ENCODE peak calls at places on chromosomes 3 and 15, in five cellular contexts. A, P, G, K and Q are unnamed samples.

GRCh38 chr3:121496841-121497240 is 48.9 kb downstream of the POLQ start:
- DNase-seq in P (no peak), G (no peak), K (no peak), A (no peak), Q (no peak)

GRCh38 chr3:24401090-24401810 is 93.4 kb downstream of the THRB start:
- DNase-seq in G (no peak), K (no peak), P (peak), A (no peak), Q (no peak)

GRCh38 chr3:148975277-148975676 is 16.1 kb upstream of the GYG1 start:
- DNase-seq in P (no peak), G (no peak), A (no peak), K (peak), Q (no peak)

GRCh38 chr3:104291878-104292277 is 1074.8 kb upstream of the ALCAM start:
- DNase-seq in A (no peak), P (peak), K (no peak), G (no peak), Q (no peak)

GRCh38 chr3:165816209-165816608 is 21.0 kb downstream of the BCHE start:
- DNase-seq in G (no peak), P (no peak), A (no peak), K (no peak), Q (no peak)

GRCh38 chr15:90189781-90190467 is 11.2 kb upstream of the SEMA4B start:
- DNase-seq in A (no peak), K (no peak), P (no peak), G (no peak), Q (no peak)

GRCh38 chr3:124313621-124314020 is 321.7 kb upstream of the ROPN1 start:
- DNase-seq in K (no peak), G (no peak), P (no peak), A (no peak), Q (no peak)

GRCh38 chr3:51328206-51328605 is 56.9 kb upstream of the MANF start:
- DNase-seq in G (no peak), A (no peak), P (no peak), K (no peak), Q (no peak)

GRCh38 chr15:84766461-84767005 is 18.1 kb downstream of the ZNF592 start:
- DNase-seq in A (no peak), P (no peak), G (no peak), K (no peak), Q (no peak)

GRCh38 chr3:72896996-72897757 is 9.3 kb downstream of the GXYLT2 start:
- DNase-seq in K (peak), G (peak), A (no peak), P (peak), Q (no peak)

GRCh38 chr15:101504866-101505609 is 15.5 kb upstream of the PCSK6 start:
- DNase-seq in P (peak), K (no peak), A (no peak), G (no peak), Q (peak)

GRCh38 chr3:14847613-14848541 is 29.1 kb downstream of the FGD5 start:
- DNase-seq in P (no peak), A (no peak), G (no peak), K (peak), Q (no peak)

GRCh38 chr15:39235084-39235795 is 345.6 kb upstream of the THBS1 start:
- DNase-seq in G (peak), A (no peak), P (peak), K (no peak), Q (no peak)

GRCh38 chr15:58433597-58434333 is 2.0 kb downstream of the LIPC start:
- DNase-seq in K (peak), G (no peak), A (no peak), P (peak), Q (no peak)

GRCh38 chr3:172289583-172289982 is 158.7 kb downstream of the GHSR start:
- DNase-seq in P (peak), G (no peak), A (no peak), K (peak), Q (no peak)

GRCh38 chr3:31522152-31522551 is 10.6 kb upstream of the STT3B start:
- DNase-seq in K (no peak), A (no peak), P (no peak), G (no peak), Q (no peak)

GRCh38 chr3:196332168-196332567 is 6.0 kb downstream of the TM4SF19 start:
- DNase-seq in P (no peak), K (no peak), A (no peak), G (no peak), Q (no peak)

GRCh38 chr15:44712108-44713005 is 1.0 kb downstream of the B2M start:
- DNase-seq in G (peak), P (peak), K (peak), A (no peak), Q (peak)

GRCh38 chr3:51955893-51956770 is 951 bp downstream of the GPR62 start:
- DNase-seq in G (no peak), A (no peak), K (peak), P (peak), Q (peak)

GRCh38 chr3:13262493-13263211 is 157.5 kb downstream of the NUP210 start:
- DNase-seq in A (no peak), K (no peak), P (peak), G (no peak), Q (no peak)

GRCh38 chr3:135237371-135237770 is 442.3 kb downstream of the EPHB1 start:
- DNase-seq in G (no peak), A (no peak), P (no peak), K (peak), Q (no peak)

GRCh38 chr3:157499342-157499963 is 3.8 kb downstream of the VEPH1 start:
- DNase-seq in A (peak), G (no peak), K (peak), P (peak), Q (peak)

GRCh38 chr3:27423463-27423862 is 54.3 kb upstream of the NEK10 start:
- DNase-seq in K (peak), A (no peak), G (peak), P (peak), Q (no peak)

GRCh38 chr3:36540898-36541518 is 160.7 kb downstream of the STAC start:
- DNase-seq in A (peak), P (peak), K (peak), G (peak), Q (no peak)

GRCh38 chr3:151228291-151229125 is 25.5 kb upstream of the GPR171 start:
- DNase-seq in G (peak), A (no peak), P (peak), K (peak), Q (peak)

GRCh38 chr3:127820871-127821853 is 1.2 kb downstream of the MGLL start:
- DNase-seq in G (peak), A (no peak), P (peak), K (no peak), Q (peak)

GRCh38 chr3:107543666-107544065 is 20.9 kb downstream of the BBX start:
- DNase-seq in K (peak), P (peak), A (no peak), G (no peak), Q (peak)

GRCh38 chr15:95249524-95249923 is 1018.2 kb downstream of the MCTP2 start:
- DNase-seq in A (no peak), G (no peak), P (peak), K (no peak), Q (no peak)

GRCh38 chr3:40468018-40468417 is 8.9 kb upstream of the ZNF619 start:
- DNase-seq in A (no peak), P (no peak), G (no peak), K (no peak), Q (no peak)

DNA sequence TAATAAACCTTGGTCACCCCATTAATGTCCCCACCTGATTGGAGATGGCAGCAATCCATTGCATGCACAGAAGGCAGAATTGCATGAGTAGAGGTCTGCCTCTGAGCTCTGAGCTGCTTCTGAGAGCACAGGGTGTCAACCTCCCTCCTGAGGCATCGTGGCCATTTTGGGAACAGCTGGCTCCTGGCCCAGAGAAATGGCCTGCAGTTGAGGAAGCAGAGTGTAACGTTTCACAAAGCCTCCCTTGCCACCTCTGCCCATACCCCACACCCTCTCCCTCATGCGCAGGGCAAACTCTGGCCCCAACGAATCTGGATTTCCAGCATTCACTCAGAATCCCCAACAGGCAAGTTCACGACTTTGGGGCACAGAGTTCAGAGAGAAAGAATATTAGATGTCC is 198.9 kb downstream of the ADAMTS9 start:
- DNase-seq in K (peak), A (no peak), P (no peak), G (no peak), Q (no peak)
- H3K4me3 ChIP-seq in K (no peak), A (no peak), P (no peak), G (no peak), Q (no peak)

DNA sequence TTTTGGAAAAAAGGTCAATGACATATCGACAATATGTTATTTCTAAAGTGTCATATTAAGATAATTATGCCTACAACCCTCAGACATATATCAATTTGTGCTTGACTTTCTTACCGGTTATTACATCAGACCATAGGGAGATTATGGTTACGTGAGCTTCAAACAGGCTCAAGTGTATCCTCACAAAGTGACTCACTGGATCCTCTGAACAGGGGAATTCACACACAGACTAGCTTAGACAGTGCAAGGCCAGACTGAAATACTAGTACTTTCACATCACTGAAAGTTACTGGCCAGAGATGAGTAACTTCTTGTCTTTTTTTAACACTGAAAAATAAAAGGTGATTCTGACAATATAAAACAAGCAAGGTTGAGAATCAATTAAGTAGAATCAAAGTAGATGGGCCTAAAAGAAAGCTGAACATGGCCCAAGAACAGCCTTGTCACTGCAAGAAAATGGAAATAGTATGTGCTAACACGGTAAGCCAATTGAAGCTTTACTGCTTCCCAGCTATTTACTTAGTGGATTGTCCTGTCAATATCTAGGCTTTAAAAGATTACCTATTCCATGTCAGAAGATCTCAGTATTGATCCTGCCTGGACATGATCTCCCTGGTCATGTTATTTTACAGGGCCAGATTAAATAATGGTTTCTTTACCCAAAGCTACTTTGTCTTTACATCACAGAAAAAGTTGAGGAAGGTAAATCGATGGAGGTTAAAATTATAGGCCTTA is 848.6 kb downstream of the ROBO1 start:
- DNase-seq in P (peak), K (peak), A (no peak), G (peak), Q (no peak)
- H3K23ac ChIP-seq in P (no peak), K (no peak), A (no peak), G (peak), Q (no peak)

DNA sequence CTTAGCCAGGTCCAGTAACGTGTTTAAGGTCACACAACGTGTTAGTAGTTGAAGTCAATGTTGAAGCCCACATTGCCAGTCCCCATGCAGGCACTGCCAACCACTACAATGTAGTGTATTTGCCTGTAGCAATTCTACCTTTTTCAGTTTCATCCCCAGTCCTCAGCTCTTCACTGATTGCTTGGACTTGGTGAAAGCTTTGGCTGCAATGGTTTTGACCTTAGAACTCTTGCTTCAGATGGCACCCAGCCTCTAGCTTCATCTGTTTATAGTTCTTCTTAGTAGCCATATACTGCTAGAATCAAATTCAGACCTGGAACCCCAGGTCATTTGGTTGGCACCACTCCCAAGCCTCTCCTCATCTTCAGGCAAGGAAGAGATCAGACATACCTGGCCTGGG is 345.4 kb upstream of the SEMA6D start:
- DNase-seq in G (no peak), A (no peak), P (no peak), K (no peak), Q (no peak)
- H3K4me3 ChIP-seq in G (no peak), A (no peak), P (no peak), K (no peak), Q (no peak)

GRCh38 chr3:119463171-119464169 is at the start of gene TMEM39A:
- DNase-seq in A (peak), P (peak), K (peak), G (peak), Q (peak)
- H3K23ac ChIP-seq in A (peak), P (peak), K (no peak), G (peak), Q (no peak)